ENCODE peak calls at places on chromosomes 12 and 14, in four cellular contexts. O is sigmoid colon, G is NCI-H510A treated with DMSO at 0.1 percent for 48 hours, J is ACHN. F is an unnamed sample.
A peak's percentile ranks its signal among the peaks of the same experiment; 100 is the strongest.

GRCh38 chr14:90159147-90159546 is 97.2 kb upstream of the PSMC1 start:
- DNase-seq in O (no peak), G (no peak), J (no peak), F (no peak)

GRCh38 chr12:32504626-32505025 is 105.3 kb downstream of the FGD4 start:
- DNase-seq in O (no peak), G (no peak), J (no peak), F (no peak)

GRCh38 chr14:104875811-104876210 is 10.7 kb downstream of the CEP170B start:
- DNase-seq in O (no peak), G (no peak), J (no peak), F (no peak)

GRCh38 chr12:22046090-22046967 is at the start of gene CMAS:
- DNase-seq in O (peak; percentile 89), G (peak; percentile 42), J (peak; percentile 86), F (peak; percentile 7)

GRCh38 chr14:90039253-90040010 is 22.4 kb upstream of the KCNK13 start:
- DNase-seq in O (no peak), G (no peak), J (no peak), F (no peak)

GRCh38 chr12:124520258-124520657 is 47.2 kb downstream of the NCOR2 start:
- DNase-seq in O (no peak), G (peak; percentile 73), J (no peak), F (peak; percentile 91)

GRCh38 chr14:30214456-30215090 is 286.9 kb upstream of the PRKD1 start:
- DNase-seq in O (no peak), G (peak; percentile 45), J (peak; percentile 55), F (peak; percentile 58)

GRCh38 chr14:100875126-100875525 is 28.4 kb downstream of the RTL1 start:
- DNase-seq in O (no peak), G (no peak), J (no peak), F (no peak)

GRCh38 chr14:80215756-80216581 is 4.7 kb upstream of the DIO2 start:
- DNase-seq in O (no peak), G (no peak), J (no peak), F (no peak)

GRCh38 chr14:90561031-90561430 is 164.2 kb downstream of the CALM1 start:
- DNase-seq in O (peak; percentile 61), G (no peak), J (no peak), F (no peak)

GRCh38 chr14:31768355-31768754 is 207.2 kb downstream of the NUBPL start:
- DNase-seq in O (no peak), G (no peak), J (no peak), F (no peak)

GRCh38 chr14:90755661-90756304 is 60.4 kb downstream of the TTC7B start:
- DNase-seq in O (no peak), G (no peak), J (no peak), F (no peak)

GRCh38 chr12:91138337-91138905 is 27.1 kb upstream of the LUM start:
- DNase-seq in O (peak; percentile 73), G (no peak), J (no peak), F (no peak)

GRCh38 chr12:124828264-124829007 is 35.2 kb downstream of the SCARB1 start:
- DNase-seq in O (no peak), G (no peak), J (peak; percentile 80), F (no peak)

GRCh38 chr12:6970096-6970527 is 352 bp downstream of the PHB2 start:
- DNase-seq in O (no peak), G (no peak), J (no peak), F (no peak)

GRCh38 chr14:102234331-102235264 is 70.4 kb downstream of the MOK start:
- DNase-seq in O (no peak), G (no peak), J (no peak), F (no peak)

GRCh38 chr14:28121512-28122297 is 644.9 kb upstream of the FOXG1 start:
- DNase-seq in O (no peak), G (no peak), J (no peak), F (no peak)

GRCh38 chr12:14905269-14906004 is 19.8 kb upstream of the MGP start:
- DNase-seq in O (no peak), G (no peak), J (no peak), F (no peak)

GRCh38 chr14:101351769-101352168 is 209.5 kb upstream of the DIO3 start:
- DNase-seq in O (peak; percentile 39), G (no peak), J (no peak), F (no peak)

GRCh38 chr12:122958198-122958888 is 7.9 kb downstream of the ABCB9 start:
- DNase-seq in O (no peak), G (no peak), J (no peak), F (no peak)

GRCh38 chr12:117854339-117855012 is 114.3 kb downstream of the KSR2 start:
- DNase-seq in O (no peak), G (peak; percentile 93), J (peak; percentile 82), F (peak; percentile 64)

GRCh38 chr12:131677699-131678098 is 33.2 kb upstream of the SFSWAP start:
- DNase-seq in O (no peak), G (no peak), J (no peak), F (no peak)

GRCh38 chr12:32471601-32472001 is 72.2 kb downstream of the FGD4 start:
- DNase-seq in O (no peak), G (no peak), J (peak; percentile 64), F (no peak)

GRCh38 chr12:48004039-48004940 is at the start of gene COL2A1:
- DNase-seq in O (no peak), G (peak; percentile 58), J (no peak), F (no peak)

GRCh38 chr14:22752422-22752821 is 14.1 kb upstream of the OXA1L start:
- DNase-seq in O (no peak), G (no peak), J (no peak), F (no peak)

GRCh38 chr12:111368291-111368683 is 608 bp downstream of the PHETA1 start:
- DNase-seq in O (no peak), G (no peak), J (no peak), F (no peak)

GRCh38 chr12:69471667-69472385 is 1.6 kb downstream of the FRS2 start:
- DNase-seq in O (no peak), G (no peak), J (no peak), F (no peak)

GRCh38 chr12:50411051-50411660 is 10.5 kb downstream of the LARP4 start:
- DNase-seq in O (no peak), G (no peak), J (no peak), F (no peak)

GRCh38 chr12:107917912-107918800 is 143.7 kb downstream of the ASCL4 start:
- DNase-seq in O (no peak), G (peak; percentile 48), J (peak; percentile 43), F (peak; percentile 10)

GRCh38 chr14:57749267-57749666 is 116.6 kb downstream of the SLC35F4 start:
- DNase-seq in O (no peak), G (no peak), J (peak; percentile 81), F (no peak)

GRCh38 chr14:78131201-78131600 is 39.0 kb upstream of the NRXN3 start:
- DNase-seq in O (no peak), G (no peak), J (no peak), F (no peak)

GRCh38 chr12:104888892-104889291 is 69.2 kb downstream of the SLC41A2 start:
- DNase-seq in O (no peak), G (no peak), J (no peak), F (no peak)

GRCh38 chr14:73245401-73246325 is 8.4 kb downstream of the PAPLN start:
- DNase-seq in O (no peak), G (peak; percentile 56), J (no peak), F (no peak)

F was measured in SHP77.